ENCODE peak calls at places on chromosomes 3 and 15, in nine cellular contexts. One of them, this sample, is unnamed.

GRCh38 chr15:46450810-46451182 is 816.0 kb downstream of the SQOR start:
- DNase-seq in fibroblast of the conjunctiva: no peak
- DNase-seq in GM04504: no peak
- DNase-seq in cardiac fibroblast: no peak
- DNase-seq in T-helper 2 cell: no peak
- DNase-seq in choroid plexus epithelial cell: no peak
- DNase-seq in GM19239: no peak
- DNase-seq in NCI-H1092 treated with DMSO at 0.1 percent for 48 hours: no peak
- DNase-seq in NCI-H2081: no peak
- DNase-seq in this sample: no peak

GRCh38 chr15:65595960-65596359 is 15.0 kb downstream of the INTS14 start:
- DNase-seq in NCI-H2081: no peak
- DNase-seq in GM04504: no peak
- DNase-seq in NCI-H1092 treated with DMSO at 0.1 percent for 48 hours: no peak
- DNase-seq in choroid plexus epithelial cell: peak; percentile 25
- DNase-seq in cardiac fibroblast: peak; percentile 17
- DNase-seq in GM19239: no peak
- DNase-seq in T-helper 2 cell: no peak
- DNase-seq in fibroblast of the conjunctiva: no peak
- DNase-seq in this sample: peak; percentile 33

GRCh38 chr3:95036526-95037021 is 973.7 kb downstream of the NSUN3 start:
- DNase-seq in T-helper 2 cell: no peak
- DNase-seq in choroid plexus epithelial cell: no peak
- DNase-seq in cardiac fibroblast: no peak
- DNase-seq in NCI-H1092 treated with DMSO at 0.1 percent for 48 hours: no peak
- DNase-seq in GM04504: no peak
- DNase-seq in fibroblast of the conjunctiva: no peak
- DNase-seq in GM19239: no peak
- DNase-seq in NCI-H2081: no peak
- DNase-seq in this sample: no peak

GRCh38 chr15:26555898-26556297 is 217.0 kb downstream of the GABRB3 start:
- DNase-seq in choroid plexus epithelial cell: no peak
- DNase-seq in T-helper 2 cell: no peak
- DNase-seq in GM19239: no peak
- DNase-seq in cardiac fibroblast: no peak
- DNase-seq in GM04504: no peak
- DNase-seq in NCI-H1092 treated with DMSO at 0.1 percent for 48 hours: no peak
- DNase-seq in NCI-H2081: no peak
- DNase-seq in fibroblast of the conjunctiva: no peak
- DNase-seq in this sample: no peak

GRCh38 chr3:14143826-14144225 is 19.0 kb downstream of the TMEM43 start:
- DNase-seq in NCI-H1092 treated with DMSO at 0.1 percent for 48 hours: no peak
- DNase-seq in choroid plexus epithelial cell: peak; percentile 98
- DNase-seq in fibroblast of the conjunctiva: peak; percentile 98
- DNase-seq in GM19239: no peak
- DNase-seq in NCI-H2081: no peak
- DNase-seq in GM04504: peak; percentile 89
- DNase-seq in T-helper 2 cell: no peak
- DNase-seq in cardiac fibroblast: peak; percentile 98
- DNase-seq in this sample: no peak

GRCh38 chr3:73549071-73549600 is 75.6 kb downstream of the PDZRN3 start:
- DNase-seq in NCI-H2081: peak; percentile 27
- DNase-seq in choroid plexus epithelial cell: no peak
- DNase-seq in T-helper 2 cell: no peak
- DNase-seq in fibroblast of the conjunctiva: no peak
- DNase-seq in cardiac fibroblast: no peak
- DNase-seq in GM04504: no peak
- DNase-seq in NCI-H1092 treated with DMSO at 0.1 percent for 48 hours: no peak
- DNase-seq in GM19239: no peak
- DNase-seq in this sample: no peak

GRCh38 chr15:21261396-21261964 is 178.8 kb downstream of the POTEB3 start:
- DNase-seq in T-helper 2 cell: no peak
- DNase-seq in NCI-H1092 treated with DMSO at 0.1 percent for 48 hours: no peak
- DNase-seq in GM19239: no peak
- DNase-seq in choroid plexus epithelial cell: no peak
- DNase-seq in GM04504: no peak
- DNase-seq in fibroblast of the conjunctiva: no peak
- DNase-seq in cardiac fibroblast: no peak
- DNase-seq in NCI-H2081: no peak
- DNase-seq in this sample: no peak

GRCh38 chr3:169218314-169218983 is 445.1 kb downstream of the MECOM start:
- DNase-seq in GM04504: no peak
- DNase-seq in GM19239: no peak
- DNase-seq in NCI-H2081: peak; percentile 78
- DNase-seq in NCI-H1092 treated with DMSO at 0.1 percent for 48 hours: peak; percentile 64
- DNase-seq in choroid plexus epithelial cell: peak; percentile 86
- DNase-seq in fibroblast of the conjunctiva: no peak
- DNase-seq in cardiac fibroblast: peak; percentile 81
- DNase-seq in T-helper 2 cell: no peak
- DNase-seq in this sample: peak; percentile 22

GRCh38 chr15:44662478-44663409 is 718 bp downstream of the SPG11 start:
- DNase-seq in T-helper 2 cell: peak; percentile 68
- DNase-seq in GM04504: no peak
- DNase-seq in GM19239: no peak
- DNase-seq in NCI-H2081: peak; percentile 70
- DNase-seq in cardiac fibroblast: peak; percentile 59
- DNase-seq in NCI-H1092 treated with DMSO at 0.1 percent for 48 hours: peak; percentile 72
- DNase-seq in fibroblast of the conjunctiva: peak; percentile 26
- DNase-seq in choroid plexus epithelial cell: peak; percentile 74
- DNase-seq in this sample: peak; percentile 79

GRCh38 chr15:96209285-96209735 is 121.2 kb upstream of the NR2F2 start:
- DNase-seq in NCI-H2081: no peak
- DNase-seq in T-helper 2 cell: no peak
- DNase-seq in fibroblast of the conjunctiva: no peak
- DNase-seq in choroid plexus epithelial cell: no peak
- DNase-seq in NCI-H1092 treated with DMSO at 0.1 percent for 48 hours: no peak
- DNase-seq in GM04504: no peak
- DNase-seq in cardiac fibroblast: no peak
- DNase-seq in GM19239: no peak
- DNase-seq in this sample: no peak

GRCh38 chr15:39918688-39919385 is 1.2 kb downstream of the GPR176 start:
- DNase-seq in cardiac fibroblast: peak; percentile 94
- DNase-seq in GM19239: no peak
- DNase-seq in choroid plexus epithelial cell: peak; percentile 87
- DNase-seq in NCI-H2081: no peak
- DNase-seq in fibroblast of the conjunctiva: peak; percentile 68
- DNase-seq in NCI-H1092 treated with DMSO at 0.1 percent for 48 hours: no peak
- DNase-seq in T-helper 2 cell: no peak
- DNase-seq in GM04504: peak; percentile 72
- DNase-seq in this sample: no peak

GRCh38 chr3:70064194-70064787 is 64.8 kb downstream of the SAMMSON start:
- DNase-seq in GM19239: peak; percentile 3
- DNase-seq in NCI-H1092 treated with DMSO at 0.1 percent for 48 hours: peak; percentile 1
- DNase-seq in GM04504: peak; percentile 3
- DNase-seq in NCI-H2081: peak; percentile 20
- DNase-seq in fibroblast of the conjunctiva: peak; percentile 20
- DNase-seq in choroid plexus epithelial cell: peak; percentile 75
- DNase-seq in T-helper 2 cell: no peak
- DNase-seq in cardiac fibroblast: peak; percentile 64
- DNase-seq in this sample: peak; percentile 26

GRCh38 chr15:77333166-77333565 is 86.7 kb downstream of the PEAK1 start:
- DNase-seq in GM19239: no peak
- DNase-seq in cardiac fibroblast: no peak
- DNase-seq in GM04504: no peak
- DNase-seq in fibroblast of the conjunctiva: no peak
- DNase-seq in T-helper 2 cell: no peak
- DNase-seq in NCI-H1092 treated with DMSO at 0.1 percent for 48 hours: no peak
- DNase-seq in choroid plexus epithelial cell: no peak
- DNase-seq in NCI-H2081: no peak
- DNase-seq in this sample: no peak

GRCh38 chr3:32850636-32851035 is 32.8 kb downstream of the TRIM71 start:
- DNase-seq in NCI-H2081: no peak
- DNase-seq in cardiac fibroblast: no peak
- DNase-seq in fibroblast of the conjunctiva: no peak
- DNase-seq in choroid plexus epithelial cell: no peak
- DNase-seq in GM04504: no peak
- DNase-seq in T-helper 2 cell: no peak
- DNase-seq in NCI-H1092 treated with DMSO at 0.1 percent for 48 hours: no peak
- DNase-seq in GM19239: no peak
- DNase-seq in this sample: no peak

GRCh38 chr3:183046883-183047282 is 52.4 kb downstream of the MCCC1 start:
- DNase-seq in NCI-H2081: no peak
- DNase-seq in GM19239: no peak
- DNase-seq in fibroblast of the conjunctiva: no peak
- DNase-seq in GM04504: no peak
- DNase-seq in NCI-H1092 treated with DMSO at 0.1 percent for 48 hours: no peak
- DNase-seq in cardiac fibroblast: no peak
- DNase-seq in choroid plexus epithelial cell: no peak
- DNase-seq in T-helper 2 cell: no peak
- DNase-seq in this sample: no peak

GRCh38 chr3:14290631-14291385 is 111.6 kb upstream of the SLC6A6 start:
- DNase-seq in choroid plexus epithelial cell: peak; percentile 31
- DNase-seq in cardiac fibroblast: no peak
- DNase-seq in NCI-H2081: no peak
- DNase-seq in T-helper 2 cell: no peak
- DNase-seq in fibroblast of the conjunctiva: no peak
- DNase-seq in NCI-H1092 treated with DMSO at 0.1 percent for 48 hours: no peak
- DNase-seq in GM19239: no peak
- DNase-seq in GM04504: no peak
- DNase-seq in this sample: no peak

GRCh38 chr3:139173372-139174108 is 128.8 kb upstream of the PRR23C start:
- DNase-seq in GM19239: no peak
- DNase-seq in choroid plexus epithelial cell: peak; percentile 45
- DNase-seq in fibroblast of the conjunctiva: peak; percentile 31
- DNase-seq in cardiac fibroblast: peak; percentile 14
- DNase-seq in NCI-H1092 treated with DMSO at 0.1 percent for 48 hours: no peak
- DNase-seq in T-helper 2 cell: no peak
- DNase-seq in NCI-H2081: peak; percentile 21
- DNase-seq in GM04504: peak; percentile 22
- DNase-seq in this sample: no peak